ENCODE peak calls at places on chromosomes 16 and 17, in nine cellular contexts. F, V, T, I, P, O, E, B and R are unnamed samples.

GRCh38 chr16:11655655-11656054 is 12.6 kb upstream of the SNN start:
- DNase-seq in F (no peak), V (no peak), T (no peak), I (no peak), P (no peak), O (no peak), E (no peak), B (no peak), R (no peak)

GRCh38 chr16:66913081-66913480 is 5.6 kb downstream of the CDH16 start:
- DNase-seq in F (no peak), V (no peak), T (no peak), I (no peak), P (no peak), O (no peak), E (peak; percentile 29), B (no peak), R (peak; percentile 38)

GRCh38 chr16:26599786-26600107 is 467.0 kb upstream of the C16orf82 start:
- DNase-seq in F (no peak), V (no peak), T (no peak), I (no peak), P (no peak), O (no peak), E (peak; percentile 76), B (no peak), R (no peak)

GRCh38 chr17:56596741-56597494 is 3.4 kb downstream of the NOG start:
- DNase-seq in F (peak; percentile 67), V (no peak), T (no peak), I (no peak), P (no peak), O (no peak), E (no peak), B (peak; percentile 46), R (no peak)

GRCh38 chr16:85303354-85303883 is 191.1 kb upstream of the CIBAR2 start:
- DNase-seq in F (peak; percentile 80), V (peak; percentile 28), T (no peak), I (no peak), P (peak; percentile 63), O (no peak), E (peak; percentile 81), B (peak; percentile 48), R (no peak)

GRCh38 chr16:57422026-57422944 is 17.7 kb downstream of the CCL17 start:
- DNase-seq in F (peak; percentile 58), V (peak; percentile 77), T (peak; percentile 72), I (no peak), P (peak; percentile 59), O (peak; percentile 85), E (peak; percentile 74), B (no peak), R (no peak)

GRCh38 chr16:72857841-72858594 is 189.9 kb downstream of the ZFHX3 start:
- DNase-seq in F (peak; percentile 43), V (no peak), T (no peak), I (no peak), P (no peak), O (no peak), E (no peak), B (no peak), R (no peak)

GRCh38 chr16:31148281-31148728 is 1.6 kb downstream of the PRSS36 start:
- DNase-seq in F (peak; percentile 34), V (no peak), T (no peak), I (no peak), P (peak; percentile 88), O (no peak), E (no peak), B (no peak), R (no peak)

GRCh38 chr17:61848247-61848646 is 15.1 kb downstream of the BRIP1 start:
- DNase-seq in F (no peak), V (no peak), T (no peak), I (no peak), P (no peak), O (no peak), E (no peak), B (no peak), R (no peak)

GRCh38 chr17:17424552-17424951 is 52.2 kb upstream of the MED9 start:
- DNase-seq in F (no peak), V (no peak), T (no peak), I (no peak), P (no peak), O (no peak), E (no peak), B (no peak), R (no peak)

GRCh38 chr17:60161598-60162330 is 12.0 kb downstream of the CA4 start:
- DNase-seq in F (peak; percentile 65), V (no peak), T (no peak), I (no peak), P (no peak), O (no peak), E (peak; percentile 72), B (no peak), R (peak; percentile 86)

GRCh38 chr16:19419691-19420060 is 2.0 kb downstream of the TMC5 start:
- DNase-seq in F (no peak), V (no peak), T (peak; percentile 4), I (peak; percentile 44), P (no peak), O (peak; percentile 8), E (no peak), B (no peak), R (no peak)
- H3K9ac ChIP-seq in F (no peak overlapping the region), V (no peak overlapping the region), T (no peak overlapping the region), I (no peak overlapping the region), P (no peak overlapping the region), O (no peak overlapping the region), E (no peak overlapping the region), B (no peak overlapping the region), R (no peak overlapping the region)

GRCh38 chr16:16141141-16141540 is 82.2 kb downstream of the ABCC6 start:
- DNase-seq in F (no peak), V (no peak), T (no peak), I (no peak), P (no peak), O (no peak), E (no peak), B (no peak), R (peak; percentile 52)

GRCh38 chr16:16143038-16143763 is 80.1 kb downstream of the ABCC6 start:
- DNase-seq in F (peak; percentile 37), V (peak; percentile 65), T (no peak), I (no peak), P (no peak), O (no peak), E (peak; percentile 74), B (peak; percentile 32), R (peak; percentile 37)

GRCh38 chr16:16143941-16144340 is 79.4 kb downstream of the ABCC6 start:
- DNase-seq in F (no peak), V (no peak), T (no peak), I (no peak), P (no peak), O (no peak), E (no peak), B (no peak), R (no peak)

GRCh38 chr16:16140537-16140936 is 82.8 kb downstream of the ABCC6 start:
- DNase-seq in F (no peak), V (no peak), T (no peak), I (no peak), P (no peak), O (no peak), E (no peak), B (no peak), R (no peak)

GRCh38 chr16:16141784-16142396 is 81.4 kb downstream of the ABCC6 start:
- DNase-seq in F (no peak), V (no peak), T (no peak), I (no peak), P (no peak), O (no peak), E (no peak), B (no peak), R (peak; percentile 42)
- H3K36me3 ChIP-seq in F (no peaks in the 10 kb centered on the region), V (peaks cover 52% of the 10 kb centered on the region), T (peaks cover 91% of the 10 kb centered on the region), I (peaks cover 21% of the 10 kb centered on the region), P (peaks cover 6% of the 10 kb centered on the region), O (peaks cover 33% of the 10 kb centered on the region), E (peaks cover 12% of the 10 kb centered on the region), B (peaks cover 61% of the 10 kb centered on the region), R (peaks cover 29% of the 10 kb centered on the region)

GRCh38 chr17:57726213-57726612 is 18.9 kb downstream of the CCDC182 start:
- DNase-seq in F (no peak), V (no peak), T (no peak), I (no peak), P (no peak), O (no peak), E (no peak), B (no peak), R (no peak)
- H3K9ac ChIP-seq in F (no peak overlapping the region), V (no peak overlapping the region), T (no peak overlapping the region), I (no peak overlapping the region), P (no peak overlapping the region), O (no peak overlapping the region), E (no peak overlapping the region), B (no peak overlapping the region), R (no peak overlapping the region)

DNA sequence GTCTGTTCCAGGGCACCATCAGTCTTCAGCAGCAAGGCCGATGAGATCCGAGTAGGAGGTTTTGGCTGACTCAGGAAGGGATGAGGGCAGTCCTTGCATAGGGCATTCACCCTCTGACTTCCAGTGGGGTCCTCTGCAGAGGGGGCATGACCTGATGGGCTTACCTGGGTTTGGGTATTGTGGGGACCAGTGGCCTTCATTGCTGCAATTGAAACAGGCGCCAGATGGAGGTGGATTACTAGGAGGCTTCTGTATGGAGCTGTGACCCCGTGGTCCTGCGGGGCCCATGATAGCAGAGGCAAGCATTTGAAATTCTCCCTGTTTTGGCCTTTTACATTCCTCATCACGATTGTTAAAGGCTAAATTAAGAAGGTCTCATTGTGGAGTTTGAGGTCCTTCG is 2448.7 kb downstream of the TP53TG3F start:
- DNase-seq in F (no peak), V (no peak), T (no peak), I (no peak), P (no peak), O (no peak), E (no peak), B (no peak), R (no peak)
- H3K36me3 ChIP-seq in F (no peaks in the 10 kb centered on the region), V (no peaks in the 10 kb centered on the region), T (no peaks in the 10 kb centered on the region), I (no peaks in the 10 kb centered on the region), P (no peaks in the 10 kb centered on the region), O (no peaks in the 10 kb centered on the region), E (no peaks in the 10 kb centered on the region), B (no peaks in the 10 kb centered on the region), R (no peaks in the 10 kb centered on the region)